ENCODE peak calls at places on chromosomes 4 and X, in ten cellular contexts. C is cardiac muscle cell; Q is A673; Y is AG04450; R is A549; N is aorta; D is GM23248; K is substantia nigra; G is left lung; W is effector memory CD4-positive, alpha-beta T cell. H is an unnamed sample.

GRCh38 chr4:182745268-182745667 is 171.9 kb downstream of the DCTD start:
- DNase-seq in C (no peak), Q (peak; percentile 36), Y (no peak), R (no peak), N (no peak), D (no peak), K (no peak), G (no peak), W (no peak), H (peak; percentile 80)

GRCh38 chr4:957581-958313 is 15.6 kb downstream of the DGKQ start:
- DNase-seq in C (no peak), Q (no peak), Y (no peak), R (no peak), N (peak; percentile 42), D (no peak), K (no peak), G (peak; percentile 27), W (no peak), H (no peak)

GRCh38 chr4:113502883-113503282 is 258.7 kb downstream of the CAMK2D start:
- DNase-seq in C (no peak), Q (no peak), Y (no peak), R (no peak), N (no peak), D (no peak), K (no peak), G (no peak), W (no peak), H (no peak)

GRCh38 chrX:115639481-115639880 is 78.5 kb downstream of the PLS3 start:
- DNase-seq in C (no peak), Q (no peak), Y (no peak), R (no peak), N (no peak), D (no peak), K (no peak), G (no peak), W (no peak), H (no peak)

GRCh38 chr4:1290165-1290977 is 680 bp downstream of the MAEA start:
- DNase-seq in C (no peak), Q (no peak), Y (no peak), R (peak; percentile 10), N (peak; percentile 49), D (peak; percentile 68), K (no peak), G (no peak), W (no peak), H (no peak)

GRCh38 chrX:94961730-94962129 is 1287.7 kb downstream of the FAM133A start:
- DNase-seq in C (no peak), Q (peak; percentile 11), Y (no peak), R (no peak), N (no peak), D (no peak), K (no peak), G (no peak), W (no peak), H (peak; percentile 72)

GRCh38 chrX:118751950-118752783 is 24.8 kb downstream of the IL13RA1 start:
- DNase-seq in C (no peak), Q (no peak), Y (no peak), R (no peak), N (no peak), D (no peak), K (no peak), G (no peak), W (no peak), H (no peak)

GRCh38 chr4:153909672-153910071 is 120.8 kb upstream of the SFRP2 start:
- DNase-seq in C (no peak), Q (no peak), Y (no peak), R (no peak), N (no peak), D (no peak), K (no peak), G (no peak), W (no peak), H (no peak)

GRCh38 chrX:31545726-31546125 is 473.9 kb upstream of the FTHL17 start:
- DNase-seq in C (no peak), Q (peak; percentile 28), Y (no peak), R (no peak), N (no peak), D (peak; percentile 9), K (no peak), G (no peak), W (no peak), H (no peak)
- H3K27ac ChIP-seq in C (no peak overlapping the region), Q (no peak overlapping the region), Y (no peak overlapping the region), R (no peak overlapping the region), N (no peak overlapping the region), D (peak overlapping the region; percentile 77), K (no peak overlapping the region), G (no peak overlapping the region), W (no peak overlapping the region), H (no peak overlapping the region)

GRCh38 chrX:10174810-10175209 is 18.0 kb downstream of the CLCN4 start:
- DNase-seq in C (no peak), Q (no peak), Y (no peak), R (no peak), N (no peak), D (peak; percentile 23), K (no peak), G (no peak), W (no peak), H (no peak)
- H3K27ac ChIP-seq in C (no peak overlapping the region), Q (no peak overlapping the region), Y (peak overlapping the region; percentile 85), R (peak overlapping the region; percentile 23), N (no peak overlapping the region), D (no peak overlapping the region), K (peak overlapping the region; percentile 61), G (peak overlapping the region; percentile 13), W (no peak overlapping the region), H (no peak overlapping the region)

GRCh38 chr4:40585201-40585789 is 44.4 kb downstream of the RBM47 start:
- DNase-seq in C (peak; percentile 26), Q (no peak), Y (no peak), R (no peak), N (no peak), D (no peak), K (no peak), G (no peak), W (no peak), H (no peak)
- H3K27ac ChIP-seq in C (no peak overlapping the region), Q (no peak overlapping the region), Y (no peak overlapping the region), R (peak overlapping the region; percentile 72), N (no peak overlapping the region), D (no peak overlapping the region), K (no peak overlapping the region), G (no peak overlapping the region), W (no peak overlapping the region), H (no peak overlapping the region)

GRCh38 chr4:4852591-4853362 is 6.7 kb upstream of the MSX1 start:
- DNase-seq in C (peak; percentile 69), Q (peak; percentile 54), Y (peak; percentile 37), R (no peak), N (peak; percentile 67), D (peak; percentile 95), K (no peak), G (peak; percentile 32), W (no peak), H (no peak)

GRCh38 chr4:4851906-4852305 is 7.6 kb upstream of the MSX1 start:
- DNase-seq in C (no peak), Q (no peak), Y (no peak), R (no peak), N (no peak), D (no peak), K (no peak), G (peak; percentile 26), W (no peak), H (no peak)

GRCh38 chr4:4854649-4855292 is 4.7 kb upstream of the MSX1 start:
- DNase-seq in C (no peak), Q (no peak), Y (no peak), R (no peak), N (peak; percentile 21), D (no peak), K (no peak), G (peak; percentile 30), W (no peak), H (no peak)

GRCh38 chr4:4853921-4854648 is 5.4 kb upstream of the MSX1 start:
- DNase-seq in C (no peak), Q (no peak), Y (no peak), R (no peak), N (no peak), D (no peak), K (no peak), G (peak; percentile 9), W (no peak), H (no peak)

DNA sequence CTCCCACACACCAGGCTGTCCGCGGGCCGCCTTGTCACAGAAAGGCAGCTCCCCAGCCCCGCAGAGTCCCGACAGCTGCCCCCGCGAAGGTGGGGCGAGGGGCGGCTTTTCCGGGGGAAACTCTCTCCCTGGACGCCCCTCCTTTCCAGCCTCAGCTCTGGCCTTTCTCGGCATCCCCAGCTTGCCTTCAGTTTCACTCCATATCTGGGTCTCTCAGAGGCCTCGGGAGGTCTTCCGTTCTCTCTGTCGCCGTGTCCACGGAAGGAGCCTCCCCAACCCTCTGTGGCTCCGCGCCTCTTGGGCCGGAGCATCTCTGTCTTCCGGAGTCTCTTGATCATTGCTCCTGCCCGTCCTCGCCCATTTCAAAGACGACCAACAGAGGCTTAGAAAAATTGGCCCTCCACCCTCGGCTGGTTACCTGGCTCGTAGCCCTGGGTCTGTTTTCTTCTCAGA is 6.1 kb upstream of the MSX1 start:
- DNase-seq in C (no peak), Q (no peak), Y (no peak), R (no peak), N (no peak), D (peak; percentile 50), K (no peak), G (peak; percentile 21), W (no peak), H (no peak)
- H3K27ac ChIP-seq in C (no peak overlapping the region), Q (no peak overlapping the region), Y (peak overlapping the region; percentile 11), R (no peak overlapping the region), N (no peak overlapping the region), D (peak overlapping the region; percentile 91), K (no peak overlapping the region), G (no peak overlapping the region), W (no peak overlapping the region), H (no peak overlapping the region)

GRCh38 chrX:11397680-11398079 is 104.5 kb downstream of the AMELX start:
- DNase-seq in C (no peak), Q (no peak), Y (no peak), R (no peak), N (no peak), D (no peak), K (no peak), G (no peak), W (no peak), H (no peak)
- H3K27ac ChIP-seq in C (no peak overlapping the region), Q (no peak overlapping the region), Y (no peak overlapping the region), R (no peak overlapping the region), N (no peak overlapping the region), D (no peak overlapping the region), K (no peak overlapping the region), G (no peak overlapping the region), W (no peak overlapping the region), H (no peak overlapping the region)

DNA sequence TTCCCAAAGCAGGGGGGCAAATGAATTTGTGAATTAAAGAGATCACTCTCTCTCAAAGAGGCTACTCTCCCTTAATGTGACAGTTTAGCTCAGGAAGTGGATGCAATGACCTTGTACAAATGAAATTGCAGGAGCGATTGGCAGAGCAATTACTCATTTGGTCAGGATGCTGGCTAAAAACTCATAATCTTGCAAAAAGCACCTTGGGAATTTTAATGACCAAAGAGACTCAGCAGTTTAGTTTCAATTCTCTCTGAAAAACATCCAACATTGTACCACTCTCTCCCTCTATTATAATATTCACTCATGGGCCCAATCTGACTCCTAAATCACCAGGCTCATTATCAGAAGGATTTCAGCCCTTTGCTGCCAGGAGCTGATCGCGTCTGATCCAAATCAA is 26.1 kb downstream of the PDGFC start:
- DNase-seq in C (no peak), Q (no peak), Y (no peak), R (no peak), N (no peak), D (peak; percentile 66), K (no peak), G (no peak), W (no peak), H (no peak)
- H3K27ac ChIP-seq in C (no peak overlapping the region), Q (peak overlapping the region; percentile 1), Y (no peak overlapping the region), R (peak overlapping the region; percentile 70), N (peak overlapping the region; percentile 60), D (peak overlapping the region; percentile 86), K (no peak overlapping the region), G (no peak overlapping the region), W (no peak overlapping the region), H (no peak overlapping the region)

H was measured in SK-N-MC.